ENCODE peak calls at places on chromosome 15, in five cellular contexts. I, B, U, W and L are unnamed samples.

GRCh38 chr15:74664028-74664616 is 31.7 kb downstream of the EDC3 start:
- DNase-seq in I (no peak), B (no peak), U (no peak), W (peak), L (no peak)

GRCh38 chr15:83380682-83381081 is 66.5 kb upstream of the SH3GL3 start:
- DNase-seq in I (no peak), B (peak), U (no peak), W (no peak), L (no peak)

GRCh38 chr15:90869601-90870353 is 1.4 kb downstream of the FURIN start:
- DNase-seq in I (no peak), B (peak), U (no peak), W (no peak), L (no peak)

GRCh38 chr15:82313446-82313845 is 35.8 kb downstream of the GOLGA6L10 start:
- DNase-seq in I (no peak), B (no peak), U (no peak), W (no peak), L (no peak)

GRCh38 chr15:60155661-60156060 is 151.6 kb downstream of the FOXB1 start:
- DNase-seq in I (no peak), B (no peak), U (no peak), W (no peak), L (no peak)

GRCh38 chr15:40906947-40907802 is 12.9 kb downstream of the VPS18 start:
- DNase-seq in I (peak), B (no peak), U (peak), W (no peak), L (no peak)

GRCh38 chr15:63023351-63023945 is 19.1 kb upstream of the TPM1 start:
- DNase-seq in I (no peak), B (no peak), U (no peak), W (no peak), L (no peak)

GRCh38 chr15:60179786-60180391 is 175.8 kb downstream of the FOXB1 start:
- DNase-seq in I (peak), B (peak), U (no peak), W (peak), L (peak)

GRCh38 chr15:93029613-93030429 is 59.2 kb downstream of the RGMA start:
- DNase-seq in I (no peak), B (no peak), U (no peak), W (no peak), L (no peak)

GRCh38 chr15:38517312-38517711 is 47.3 kb downstream of the RASGRP1 start:
- DNase-seq in I (no peak), B (no peak), U (no peak), W (no peak), L (no peak)

GRCh38 chr15:59172289-59172901 is 34.2 kb upstream of the LDHAL6B start:
- DNase-seq in I (no peak), B (no peak), U (no peak), W (no peak), L (no peak)

GRCh38 chr15:60184579-60184978 is 180.5 kb downstream of the FOXB1 start:
- DNase-seq in I (no peak), B (no peak), U (no peak), W (no peak), L (no peak)

GRCh38 chr15:31488437-31489204 is 162.0 kb downstream of the KLF13 start:
- DNase-seq in I (peak), B (peak), U (peak), W (peak), L (peak)